ENCODE peak calls at places on chromosomes 13 and 19, in seven cellular contexts. One of them, this sample, is unnamed.

GRCh38 chr13:99215466-99215865 is 14.8 kb downstream of the UBAC2 start:
- DNase-seq in IMR-90: no peak
- DNase-seq in H1: no peak
- DNase-seq in mesendoderm: no peak
- DNase-seq in neuronal stem cell: no peak
- DNase-seq in H9: peak
- DNase-seq in trophoblast cell: no peak
- DNase-seq in this sample: no peak

GRCh38 chr13:21218351-21219043 is 42.0 kb downstream of the MRPL57 start:
- DNase-seq in IMR-90: no peak
- DNase-seq in H1: no peak
- DNase-seq in mesendoderm: no peak
- DNase-seq in neuronal stem cell: no peak
- DNase-seq in H9: no peak
- DNase-seq in trophoblast cell: no peak
- DNase-seq in this sample: no peak

GRCh38 chr19:47729468-47729798 is 15.9 kb upstream of the NOP53 start:
- DNase-seq in IMR-90: peak
- DNase-seq in H1: peak
- DNase-seq in mesendoderm: peak
- DNase-seq in neuronal stem cell: no peak
- DNase-seq in H9: peak
- DNase-seq in trophoblast cell: peak
- DNase-seq in this sample: peak

GRCh38 chr19:55473613-55474012 is 2.8 kb upstream of the ZNF628 start:
- DNase-seq in IMR-90: no peak
- DNase-seq in H1: no peak
- DNase-seq in mesendoderm: peak
- DNase-seq in neuronal stem cell: no peak
- DNase-seq in H9: no peak
- DNase-seq in trophoblast cell: no peak
- DNase-seq in this sample: no peak

GRCh38 chr19:38076337-38076736 is 147.7 kb downstream of the DPF1 start:
- DNase-seq in IMR-90: no peak
- DNase-seq in H1: no peak
- DNase-seq in mesendoderm: no peak
- DNase-seq in neuronal stem cell: no peak
- DNase-seq in H9: no peak
- DNase-seq in trophoblast cell: no peak
- DNase-seq in this sample: no peak

GRCh38 chr19:13906525-13906904 is 514 bp downstream of the CC2D1A start:
- DNase-seq in IMR-90: no peak
- DNase-seq in H1: no peak
- DNase-seq in mesendoderm: no peak
- DNase-seq in neuronal stem cell: no peak
- DNase-seq in H9: no peak
- DNase-seq in trophoblast cell: peak
- DNase-seq in this sample: no peak

GRCh38 chr19:48319647-48320537 is 5.5 kb upstream of the EMP3 start:
- DNase-seq in IMR-90: peak
- DNase-seq in H1: peak
- DNase-seq in mesendoderm: peak
- DNase-seq in neuronal stem cell: peak
- DNase-seq in H9: peak
- DNase-seq in trophoblast cell: peak
- DNase-seq in this sample: peak

GRCh38 chr19:35168261-35168660 is 13.7 kb downstream of the FXYD5 start:
- DNase-seq in IMR-90: no peak
- DNase-seq in H1: no peak
- DNase-seq in mesendoderm: no peak
- DNase-seq in neuronal stem cell: no peak
- DNase-seq in H9: peak
- DNase-seq in trophoblast cell: peak
- DNase-seq in this sample: no peak

GRCh38 chr19:34962945-34963530 is 991 bp downstream of the ZNF792 start:
- DNase-seq in IMR-90: peak
- DNase-seq in H1: no peak
- DNase-seq in mesendoderm: peak
- DNase-seq in neuronal stem cell: no peak
- DNase-seq in H9: no peak
- DNase-seq in trophoblast cell: no peak
- DNase-seq in this sample: peak

GRCh38 chr19:52270266-52270885 is 989 bp downstream of the ZNF766 start:
- DNase-seq in IMR-90: peak
- DNase-seq in H1: peak
- DNase-seq in mesendoderm: peak
- DNase-seq in neuronal stem cell: no peak
- DNase-seq in H9: no peak
- DNase-seq in trophoblast cell: no peak
- DNase-seq in this sample: no peak

GRCh38 chr19:33631628-33631995 is 9.9 kb downstream of the CHST8 start:
- DNase-seq in IMR-90: no peak
- DNase-seq in H1: peak
- DNase-seq in mesendoderm: no peak
- DNase-seq in neuronal stem cell: no peak
- DNase-seq in H9: peak
- DNase-seq in trophoblast cell: no peak
- DNase-seq in this sample: no peak

GRCh38 chr19:14722127-14722526 is 32.3 kb downstream of the ZNF333 start:
- DNase-seq in IMR-90: no peak
- DNase-seq in H1: no peak
- DNase-seq in mesendoderm: no peak
- DNase-seq in neuronal stem cell: no peak
- DNase-seq in H9: no peak
- DNase-seq in trophoblast cell: no peak
- DNase-seq in this sample: no peak

GRCh38 chr13:100356889-100357288 is 231.7 kb downstream of the GGACT start:
- DNase-seq in IMR-90: peak
- DNase-seq in H1: no peak
- DNase-seq in mesendoderm: no peak
- DNase-seq in neuronal stem cell: no peak
- DNase-seq in H9: no peak
- DNase-seq in trophoblast cell: peak
- DNase-seq in this sample: peak

GRCh38 chr13:23692816-23693215 is 122.6 kb downstream of the TNFRSF19 start:
- DNase-seq in IMR-90: no peak
- DNase-seq in H1: no peak
- DNase-seq in mesendoderm: no peak
- DNase-seq in neuronal stem cell: no peak
- DNase-seq in H9: no peak
- DNase-seq in trophoblast cell: no peak
- DNase-seq in this sample: no peak

GRCh38 chr19:45568732-45569131 is 15.9 kb downstream of the OPA3 start:
- DNase-seq in IMR-90: peak
- DNase-seq in H1: no peak
- DNase-seq in mesendoderm: no peak
- DNase-seq in neuronal stem cell: no peak
- DNase-seq in H9: no peak
- DNase-seq in trophoblast cell: no peak
- DNase-seq in this sample: peak

GRCh38 chr13:47508518-47509228 is 492.4 kb downstream of the SUCLA2 start:
- DNase-seq in IMR-90: no peak
- DNase-seq in H1: no peak
- DNase-seq in mesendoderm: no peak
- DNase-seq in neuronal stem cell: no peak
- DNase-seq in H9: no peak
- DNase-seq in trophoblast cell: no peak
- DNase-seq in this sample: no peak
- H2AK5ac ChIP-seq in IMR-90: no peak
- H2AK5ac ChIP-seq in H1: no peak
- H2AK5ac ChIP-seq in mesendoderm: no peak
- H2AK5ac ChIP-seq in neuronal stem cell: no peak
- H2AK5ac ChIP-seq in H9: no peak
- H2AK5ac ChIP-seq in trophoblast cell: no peak
- H2AK5ac ChIP-seq in this sample: no peak

DNA sequence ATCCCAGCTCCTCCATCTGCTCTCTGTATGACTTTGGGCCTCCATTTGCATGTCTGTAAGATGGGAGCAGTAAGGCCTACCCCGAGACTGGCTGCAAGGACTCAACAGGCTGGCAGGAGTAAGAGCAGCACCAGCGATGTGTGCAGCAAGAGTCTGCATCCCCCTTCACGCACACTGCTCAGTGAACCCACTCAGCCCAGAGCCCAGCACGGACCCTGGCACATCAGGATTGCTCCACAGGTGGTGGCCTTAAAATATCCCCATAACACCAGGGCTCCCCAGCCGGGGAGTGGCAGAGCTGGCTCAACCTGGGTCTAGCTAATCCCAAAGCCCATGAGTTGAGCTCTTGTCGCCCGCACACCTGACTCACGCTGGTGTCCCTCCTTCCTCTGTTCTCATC is 23.4 kb downstream of the VRK3 start:
- DNase-seq in IMR-90: no peak
- DNase-seq in H1: no peak
- DNase-seq in mesendoderm: no peak
- DNase-seq in neuronal stem cell: no peak
- DNase-seq in H9: no peak
- DNase-seq in trophoblast cell: no peak
- DNase-seq in this sample: no peak
- H2AK5ac ChIP-seq in IMR-90: no peak
- H2AK5ac ChIP-seq in H1: no peak
- H2AK5ac ChIP-seq in mesendoderm: no peak
- H2AK5ac ChIP-seq in neuronal stem cell: no peak
- H2AK5ac ChIP-seq in H9: no peak
- H2AK5ac ChIP-seq in trophoblast cell: no peak
- H2AK5ac ChIP-seq in this sample: no peak

DNA sequence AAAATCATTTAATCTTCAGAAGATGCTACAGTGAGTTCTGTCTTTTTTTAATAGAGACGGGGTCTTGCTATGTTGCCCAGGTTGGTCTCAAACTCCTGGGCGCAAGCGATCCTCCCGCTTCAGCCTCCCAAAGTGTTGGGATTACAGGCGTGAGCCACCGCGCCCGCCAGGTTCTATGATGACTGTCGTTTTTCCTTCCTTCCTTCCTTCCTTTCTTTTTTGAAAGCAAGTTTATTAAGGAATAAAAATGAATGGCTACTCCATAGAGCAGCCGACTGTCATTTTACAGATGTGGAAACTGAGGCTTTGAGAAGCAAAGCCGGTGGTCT is 511 bp upstream of the GAMT start:
- DNase-seq in IMR-90: no peak
- DNase-seq in H1: no peak
- DNase-seq in mesendoderm: no peak
- DNase-seq in neuronal stem cell: no peak
- DNase-seq in H9: no peak
- DNase-seq in trophoblast cell: no peak
- DNase-seq in this sample: no peak
- H2AK5ac ChIP-seq in IMR-90: no peak
- H2AK5ac ChIP-seq in H1: no peak
- H2AK5ac ChIP-seq in mesendoderm: no peak
- H2AK5ac ChIP-seq in neuronal stem cell: no peak
- H2AK5ac ChIP-seq in H9: no peak
- H2AK5ac ChIP-seq in trophoblast cell: no peak
- H2AK5ac ChIP-seq in this sample: no peak

DNA sequence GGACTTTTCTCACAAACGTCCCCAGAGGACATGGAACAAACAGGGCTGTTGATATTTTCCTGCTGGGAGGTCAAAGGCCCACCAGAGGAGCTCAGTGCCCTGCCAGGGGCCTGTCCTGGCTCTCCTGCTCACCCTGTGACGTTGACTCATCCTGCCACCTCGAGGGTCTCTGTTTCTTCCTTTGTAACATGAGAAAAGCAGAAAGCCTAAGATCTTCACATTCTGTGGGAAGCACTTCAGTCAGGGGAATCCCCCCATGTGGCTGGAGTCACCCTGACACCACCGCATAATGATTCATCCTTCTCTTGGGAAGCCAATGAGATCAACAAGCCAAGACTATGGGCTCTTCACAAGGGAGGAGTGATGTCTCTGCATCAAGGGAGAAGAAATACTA is 147.9 kb downstream of the KATNAL1 start:
- DNase-seq in IMR-90: peak
- DNase-seq in H1: no peak
- DNase-seq in mesendoderm: no peak
- DNase-seq in neuronal stem cell: no peak
- DNase-seq in H9: no peak
- DNase-seq in trophoblast cell: no peak
- DNase-seq in this sample: peak
- H2AK5ac ChIP-seq in IMR-90: no peak
- H2AK5ac ChIP-seq in H1: no peak
- H2AK5ac ChIP-seq in mesendoderm: no peak
- H2AK5ac ChIP-seq in neuronal stem cell: no peak
- H2AK5ac ChIP-seq in H9: no peak
- H2AK5ac ChIP-seq in trophoblast cell: no peak
- H2AK5ac ChIP-seq in this sample: no peak

GRCh38 chr13:72462726-72463125 is 264.7 kb downstream of the MZT1 start:
- DNase-seq in IMR-90: no peak
- DNase-seq in H1: no peak
- DNase-seq in mesendoderm: no peak
- DNase-seq in neuronal stem cell: no peak
- DNase-seq in H9: no peak
- DNase-seq in trophoblast cell: no peak
- DNase-seq in this sample: no peak

GRCh38 chr13:72458701-72459100 is 268.7 kb downstream of the MZT1 start:
- DNase-seq in IMR-90: no peak
- DNase-seq in H1: no peak
- DNase-seq in mesendoderm: peak
- DNase-seq in neuronal stem cell: no peak
- DNase-seq in H9: no peak
- DNase-seq in trophoblast cell: no peak
- DNase-seq in this sample: peak

GRCh38 chr13:72453161-72453560 is 274.3 kb downstream of the MZT1 start:
- DNase-seq in IMR-90: no peak
- DNase-seq in H1: no peak
- DNase-seq in mesendoderm: no peak
- DNase-seq in neuronal stem cell: no peak
- DNase-seq in H9: no peak
- DNase-seq in trophoblast cell: no peak
- DNase-seq in this sample: no peak

GRCh38 chr13:72456486-72456885 is 270.9 kb downstream of the MZT1 start:
- DNase-seq in IMR-90: no peak
- DNase-seq in H1: no peak
- DNase-seq in mesendoderm: no peak
- DNase-seq in neuronal stem cell: no peak
- DNase-seq in H9: no peak
- DNase-seq in trophoblast cell: no peak
- DNase-seq in this sample: no peak

DNA sequence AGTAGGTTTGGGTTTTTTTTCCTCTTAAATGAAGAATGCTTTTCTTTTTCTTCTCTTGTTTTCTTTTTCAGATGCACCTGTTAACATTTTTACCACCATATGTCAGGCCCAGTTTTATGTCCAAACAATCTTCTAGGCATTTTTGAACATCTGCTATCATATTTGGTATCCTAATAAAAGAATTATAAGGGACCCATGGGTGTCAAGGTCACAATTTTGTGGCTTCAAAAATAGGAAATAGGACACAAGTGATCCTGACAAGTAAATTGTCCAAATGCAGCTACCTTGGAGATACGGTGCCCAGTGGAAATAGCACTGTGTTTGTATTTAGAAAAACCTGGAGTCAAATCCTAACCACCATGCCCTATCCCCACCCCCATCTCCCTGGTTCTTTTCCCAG is 270.3 kb downstream of the MZT1 start:
- DNase-seq in IMR-90: no peak
- DNase-seq in H1: no peak
- DNase-seq in mesendoderm: no peak
- DNase-seq in neuronal stem cell: no peak
- DNase-seq in H9: no peak
- DNase-seq in trophoblast cell: no peak
- DNase-seq in this sample: no peak
- H2AK5ac ChIP-seq in IMR-90: no peak
- H2AK5ac ChIP-seq in H1: no peak
- H2AK5ac ChIP-seq in mesendoderm: no peak
- H2AK5ac ChIP-seq in neuronal stem cell: no peak
- H2AK5ac ChIP-seq in H9: no peak
- H2AK5ac ChIP-seq in trophoblast cell: no peak
- H2AK5ac ChIP-seq in this sample: no peak